ENCODE peak calls at places on chromosomes 3 and 15, in nine cellular contexts. Z, F, L, W, K, X, E, T and P are unnamed samples.

GRCh38 chr3:55622116-55622515 is 135.0 kb upstream of the WNT5A start:
- DNase-seq in Z (no peak), F (no peak), L (peak), W (no peak), K (no peak), X (no peak), E (peak), T (no peak), P (no peak)

GRCh38 chr3:69343875-69344274 is 42.0 kb downstream of the FRMD4B start:
- DNase-seq in Z (no peak), F (no peak), L (no peak), W (no peak), K (no peak), X (no peak), E (peak), T (no peak), P (no peak)

GRCh38 chr3:112437146-112438022 is 61.9 kb downstream of the BTLA start:
- DNase-seq in Z (no peak), F (no peak), L (peak), W (peak), K (no peak), X (no peak), E (peak), T (no peak), P (peak)

GRCh38 chr3:150090006-150090405 is 119.3 kb upstream of the PFN2 start:
- DNase-seq in Z (no peak), F (no peak), L (peak), W (no peak), K (no peak), X (no peak), E (peak), T (no peak), P (no peak)

GRCh38 chr15:48617619-48618018 is 27.9 kb downstream of the FBN1 start:
- DNase-seq in Z (no peak), F (no peak), L (peak), W (no peak), K (no peak), X (no peak), E (peak), T (no peak), P (no peak)

GRCh38 chr3:66239513-66240135 is 18.8 kb downstream of the SLC25A26 start:
- DNase-seq in Z (no peak), F (no peak), L (no peak), W (no peak), K (no peak), X (no peak), E (no peak), T (no peak), P (no peak)

GRCh38 chr3:5690904-5691532 is 503.5 kb downstream of the EDEM1 start:
- DNase-seq in Z (no peak), F (no peak), L (no peak), W (no peak), K (no peak), X (no peak), E (no peak), T (no peak), P (no peak)

GRCh38 chr3:125055913-125056705 is at the start of gene HEG1:
- DNase-seq in Z (peak), F (peak), L (peak), W (peak), K (peak), X (peak), E (peak), T (peak), P (peak)

GRCh38 chr15:73677146-73677607 is 7.0 kb upstream of the CD276 start:
- DNase-seq in Z (peak), F (no peak), L (peak), W (peak), K (peak), X (peak), E (peak), T (no peak), P (peak)

GRCh38 chr15:93467327-93467726 is 378.3 kb upstream of the RGMA start:
- DNase-seq in Z (no peak), F (peak), L (peak), W (no peak), K (peak), X (no peak), E (no peak), T (no peak), P (no peak)

GRCh38 chr3:30130391-30130790 is 476.0 kb upstream of the TGFBR2 start:
- DNase-seq in Z (no peak), F (no peak), L (no peak), W (no peak), K (no peak), X (no peak), E (no peak), T (no peak), P (no peak)

GRCh38 chr15:36758800-36759199 is 179.4 kb downstream of the CDIN1 start:
- DNase-seq in Z (no peak), F (no peak), L (no peak), W (no peak), K (no peak), X (no peak), E (no peak), T (no peak), P (no peak)

GRCh38 chr15:64568765-64569164 is 108.4 kb downstream of the ZNF609 start:
- DNase-seq in Z (peak), F (no peak), L (no peak), W (no peak), K (no peak), X (no peak), E (no peak), T (no peak), P (no peak)

GRCh38 chr3:191972714-191973398 is 511.9 kb downstream of the PYDC2 start:
- DNase-seq in Z (no peak), F (no peak), L (no peak), W (no peak), K (no peak), X (no peak), E (no peak), T (no peak), P (no peak)

GRCh38 chr15:59532770-59533379 is 78.7 kb upstream of the GCNT3 start:
- DNase-seq in Z (peak), F (no peak), L (peak), W (no peak), K (no peak), X (peak), E (peak), T (no peak), P (no peak)

GRCh38 chr3:9914011-9914410 is 2.9 kb upstream of the IL17RC start:
- DNase-seq in Z (no peak), F (no peak), L (peak), W (no peak), K (no peak), X (no peak), E (peak), T (no peak), P (no peak)

GRCh38 chr3:153513236-153513635 is 351.2 kb downstream of the RAP2B start:
- DNase-seq in Z (no peak), F (no peak), L (peak), W (no peak), K (no peak), X (no peak), E (peak), T (no peak), P (no peak)

GRCh38 chr3:177878192-177878591 is 658.0 kb upstream of the KCNMB2 start:
- DNase-seq in Z (no peak), F (no peak), L (no peak), W (no peak), K (no peak), X (no peak), E (peak), T (no peak), P (no peak)

GRCh38 chr15:98860647-98861041 is 146.9 kb downstream of the PGPEP1L start:
- DNase-seq in Z (no peak), F (no peak), L (no peak), W (no peak), K (no peak), X (no peak), E (no peak), T (no peak), P (no peak)

GRCh38 chr3:149881879-149882278 is 68.9 kb downstream of the RNF13 start:
- DNase-seq in Z (no peak), F (no peak), L (no peak), W (no peak), K (no peak), X (no peak), E (no peak), T (no peak), P (no peak)